ENCODE peak calls at places on chromosomes 7 and 10, in seven cellular contexts. A is GM12878, O is HepG2, F is HCT116, P is H1, N is SK-N-SH, Z is K562. G is an unnamed sample.
A peak's percentile ranks its signal among the peaks of the same experiment; 100 is the strongest.

GRCh38 chr7:90474284-90475210 is 5.1 kb downstream of the PTTG1IP2 start:
- DNase-seq in Z (no peak), O (no peak), F (peak; percentile 8), A (no peak), N (no peak), P (no peak), G (no peak)

GRCh38 chr10:101189461-101190401 is 39.5 kb downstream of the LBX1 start:
- DNase-seq in F (no peak), N (no peak), Z (no peak), O (no peak), A (no peak), P (peak; percentile 64), G (no peak)

GRCh38 chr10:52115823-52116222 is 198.3 kb upstream of the DKK1 start:
- DNase-seq in F (no peak), O (no peak), A (no peak), N (no peak), P (no peak), Z (no peak), G (no peak)

GRCh38 chr7:4794591-4795350 is 19.3 kb downstream of the AP5Z1 start:
- DNase-seq in F (no peak), P (no peak), A (no peak), O (no peak), Z (no peak), N (no peak), G (peak; percentile 20)

GRCh38 chr10:44071479-44071878 is 313.4 kb downstream of the CXCL12 start:
- DNase-seq in O (no peak), N (no peak), A (no peak), F (no peak), P (no peak), Z (no peak), G (no peak)

GRCh38 chr10:83078645-83079044 is 1060.7 kb upstream of the GHITM start:
- DNase-seq in O (no peak), Z (no peak), N (no peak), P (no peak), A (no peak), F (no peak), G (no peak)

GRCh38 chr10:32155075-32155516 is 98.9 kb upstream of the KIF5B start:
- DNase-seq in O (no peak), A (no peak), N (no peak), F (no peak), Z (no peak), P (no peak), G (no peak)

GRCh38 chr7:138092486-138093028 is 16.3 kb downstream of the AKR1D1 start:
- DNase-seq in P (no peak), Z (no peak), N (no peak), F (no peak), A (no peak), O (no peak), G (no peak)

GRCh38 chr10:49323171-49323895 is 24.4 kb downstream of the C10orf71 start:
- DNase-seq in A (no peak), F (no peak), P (no peak), Z (no peak), N (no peak), O (no peak), G (no peak)

GRCh38 chr7:94088560-94088959 is 84.4 kb upstream of the BET1 start:
- DNase-seq in F (no peak), P (no peak), Z (no peak), N (no peak), A (no peak), O (no peak), G (no peak)

GRCh38 chr7:151867912-151868804 is 8.8 kb downstream of the PRKAG2 start:
- DNase-seq in P (no peak), A (no peak), O (no peak), Z (no peak), F (no peak), N (peak; percentile 77), G (no peak)

GRCh38 chr10:31549936-31550335 is 230.9 kb downstream of the ZEB1 start:
- DNase-seq in P (no peak), N (no peak), O (no peak), F (no peak), Z (no peak), A (no peak), G (no peak)

GRCh38 chr7:154879629-154880028 is 123.3 kb downstream of the PAXIP1 start:
- DNase-seq in Z (no peak), O (no peak), A (no peak), F (no peak), P (no peak), N (no peak), G (no peak)

GRCh38 chr10:106392781-106393180 is 771.7 kb downstream of the SORCS1 start:
- DNase-seq in F (no peak), N (no peak), Z (no peak), A (no peak), P (no peak), O (no peak), G (no peak)

GRCh38 chr10:70561558-70561957 is 41.0 kb downstream of the PRF1 start:
- DNase-seq in A (no peak), O (no peak), Z (no peak), F (no peak), P (no peak), N (no peak), G (no peak)

GRCh38 chr7:13639416-13639815 is 350.1 kb downstream of the ETV1 start:
- DNase-seq in F (no peak), O (no peak), Z (no peak), N (no peak), A (no peak), P (no peak), G (no peak)

GRCh38 chr7:142478479-142479220 is 220.8 kb upstream of the PRSS58 start:
- DNase-seq in Z (peak; percentile 66), P (no peak), F (peak; percentile 48), N (peak; percentile 52), A (no peak), O (peak; percentile 17), G (no peak)

GRCh38 chr7:26588511-26588910 is 275.9 kb downstream of the SKAP2 start:
- DNase-seq in A (no peak), O (no peak), F (no peak), Z (no peak), N (no peak), P (peak; percentile 32), G (no peak)

GRCh38 chr10:118835682-118836326 is 81.0 kb upstream of the CACUL1 start:
- DNase-seq in O (no peak), N (peak; percentile 51), F (peak; percentile 92), P (no peak), A (no peak), Z (no peak), G (no peak)

GRCh38 chr10:24869354-24870016 is 82.9 kb downstream of the PRTFDC1 start:
- DNase-seq in N (no peak), O (no peak), Z (no peak), P (no peak), F (no peak), A (no peak), G (no peak)

GRCh38 chr10:73969224-73969811 is 28.6 kb upstream of the VCL start:
- DNase-seq in F (no peak), A (no peak), N (no peak), Z (no peak), O (no peak), P (no peak), G (no peak)

GRCh38 chr7:3955751-3956696 is 655.0 kb downstream of the SDK1 start:
- DNase-seq in F (no peak), P (no peak), N (no peak), Z (no peak), A (peak; percentile 19), O (no peak), G (no peak)

GRCh38 chr7:33861947-33862346 is 43.4 kb upstream of the BMPER start:
- DNase-seq in F (no peak), Z (no peak), P (no peak), A (no peak), N (no peak), O (no peak), G (no peak)

GRCh38 chr7:48419401-48419800 is 248.1 kb downstream of the ABCA13 start:
- DNase-seq in Z (no peak), F (no peak), O (no peak), P (no peak), A (no peak), N (no peak), G (no peak)
- TF ChIP-seq JUND in Z (no peak), F (no peak), O (no peak), P (no peak), A (no peak), N (no peak), G (no peak)

GRCh38 chr7:132437730-132438129 is 138.5 kb downstream of the PLXNA4 start:
- DNase-seq in Z (no peak), O (no peak), P (no peak), N (no peak), A (no peak), F (no peak), G (no peak)
- TF ChIP-seq JUND in Z (no peak), O (no peak), P (no peak), N (no peak), A (no peak), F (no peak), G (no peak)

DNA sequence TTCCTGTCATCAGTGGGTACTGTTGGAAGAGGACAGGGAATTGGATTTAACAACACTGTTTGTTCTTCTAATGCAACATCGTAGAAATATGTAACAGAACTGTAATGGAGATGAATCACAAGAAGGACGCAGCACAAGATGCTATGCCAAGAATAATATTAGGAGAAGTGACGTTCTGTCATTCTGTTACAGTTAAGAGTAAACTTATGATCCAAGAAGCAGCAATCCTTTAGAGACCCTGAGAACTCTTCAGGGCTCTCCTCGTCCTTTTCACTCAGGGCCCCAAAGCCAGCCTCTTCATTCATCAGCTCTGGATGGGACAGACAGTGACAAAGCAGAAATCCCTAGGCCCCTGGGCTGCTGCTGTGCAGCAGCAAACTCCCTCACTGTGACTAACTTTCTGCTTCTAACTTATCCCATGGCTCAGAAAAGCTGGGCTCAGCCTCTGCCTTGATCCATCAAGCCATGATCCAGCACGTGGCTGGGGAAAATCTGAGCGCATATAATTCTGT is 8.7 kb upstream of the IL6 start:
- DNase-seq in N (no peak), O (no peak), A (no peak), F (no peak), P (no peak), Z (no peak), G (no peak)
- TF ChIP-seq JUND in N (peak; percentile 70), O (no peak), A (no peak), F (no peak), P (no peak), Z (no peak), G (no peak)

DNA sequence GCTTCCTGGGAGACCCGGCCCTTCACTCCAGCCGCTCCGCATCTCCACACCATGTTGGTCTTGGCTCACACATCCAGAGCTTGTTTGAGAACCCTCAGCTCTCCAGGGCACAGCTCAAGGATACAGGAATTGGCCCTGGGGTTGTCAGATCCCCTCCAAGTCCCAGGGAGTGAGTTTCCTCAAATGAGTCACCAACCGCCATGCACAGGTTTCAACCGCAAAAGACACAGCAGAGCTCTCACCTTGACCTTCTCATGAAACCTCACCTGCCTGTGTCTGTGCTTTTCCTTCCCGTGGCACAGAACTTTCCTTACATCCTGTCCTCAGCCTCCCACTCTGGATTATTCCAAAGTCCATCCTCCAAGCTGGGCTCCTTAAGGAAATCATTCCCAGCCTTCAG is 20.6 kb downstream of the AZGP1 start:
- DNase-seq in O (no peak), F (peak; percentile 21), A (no peak), Z (no peak), N (no peak), P (no peak), G (peak; percentile 94)
- TF ChIP-seq JUND in O (no peak), F (peak; percentile 52), A (no peak), Z (no peak), N (no peak), P (no peak), G (peak; percentile 54)

GRCh38 chr10:6114758-6115410 is 26.1 kb downstream of the RBM17 start:
- DNase-seq in P (no peak), F (no peak), Z (no peak), A (no peak), O (no peak), N (no peak), G (peak; percentile 63)
- TF ChIP-seq JUND in P (no peak), F (no peak), Z (no peak), A (no peak), O (no peak), N (no peak), G (no peak)